ENCODE peak calls at places on chromosomes 16 and 17, in nine cellular contexts. A is heart right ventricle, B is astrocyte, Z is HL-60, K is suprapubic skin, D is PC-3, L is dorsolateral prefrontal cortex, U is breast epithelium, P is uterus. H is an unnamed sample.
A peak's percentile ranks its signal among the peaks of the same experiment; 100 is the strongest.

GRCh38 chr17:60145006-60145935 is 4.5 kb upstream of the CA4 start:
- DNase-seq in P (no peak), L (no peak), B (no peak), K (no peak), Z (no peak), A (no peak), U (no peak), D (peak; percentile 28), H (no peak)

GRCh38 chr17:14515015-14515414 is 214.1 kb downstream of the HS3ST3B1 start:
- DNase-seq in Z (no peak), P (no peak), A (no peak), U (no peak), D (no peak), L (no peak), B (no peak), K (no peak), H (no peak)

GRCh38 chr16:26963109-26963508 is 103.6 kb upstream of the C16orf82 start:
- DNase-seq in P (no peak), Z (no peak), A (no peak), U (no peak), L (no peak), D (no peak), K (no peak), B (no peak), H (no peak)

GRCh38 chr16:65745-66144 is 6.7 kb downstream of the RHBDF1 start:
- DNase-seq in P (peak; percentile 78), K (peak; percentile 91), D (peak; percentile 74), U (peak; percentile 74), A (peak; percentile 78), Z (no peak), L (peak; percentile 86), B (no peak), H (no peak)

GRCh38 chr17:13888043-13888442 is 181.3 kb upstream of the COX10 start:
- DNase-seq in K (no peak), L (no peak), A (peak; percentile 24), D (peak; percentile 16), P (no peak), U (no peak), Z (no peak), B (peak; percentile 23), H (no peak)

GRCh38 chr17:45668316-45668715 is 115.8 kb upstream of the CRHR1 start:
- DNase-seq in D (no peak), B (no peak), U (no peak), A (no peak), K (no peak), L (no peak), P (no peak), Z (no peak), H (no peak)

GRCh38 chr16:25135239-25135878 is 23.8 kb downstream of the LCMT1 start:
- DNase-seq in P (no peak), A (no peak), Z (no peak), B (peak; percentile 60), D (peak; percentile 78), U (no peak), K (no peak), L (no peak), H (no peak)

GRCh38 chr17:76427457-76428231 is 25.3 kb downstream of the UBE2O start:
- DNase-seq in P (no peak), Z (no peak), U (no peak), K (no peak), L (no peak), D (no peak), A (no peak), B (peak; percentile 41), H (no peak)

GRCh38 chr17:78359936-78360370 is at the start of gene SOCS3:
- DNase-seq in Z (peak; percentile 64), D (peak; percentile 99), P (peak; percentile 96), L (peak; percentile 85), A (peak; percentile 95), B (peak; percentile 89), K (peak; percentile 96), U (peak; percentile 97), H (peak; percentile 98)

GRCh38 chr17:57151798-57152197 is 66.8 kb downstream of the AKAP1 start:
- DNase-seq in A (no peak), U (no peak), Z (no peak), B (no peak), D (no peak), P (no peak), K (no peak), L (no peak), H (no peak)

GRCh38 chr16:85543536-85543935 is 69.6 kb upstream of the GSE1 start:
- DNase-seq in Z (no peak), A (no peak), D (no peak), P (no peak), U (no peak), K (no peak), B (no peak), L (no peak), H (no peak)

GRCh38 chr16:85541181-85541580 is 71.9 kb upstream of the GSE1 start:
- DNase-seq in D (no peak), P (no peak), U (no peak), A (no peak), B (no peak), K (no peak), L (no peak), Z (no peak), H (no peak)

GRCh38 chr16:85542548-85542927 is 70.6 kb upstream of the GSE1 start:
- DNase-seq in L (no peak), B (no peak), P (no peak), D (no peak), K (no peak), A (no peak), Z (no peak), U (no peak), H (no peak)

GRCh38 chr16:85543998-85544397 is 69.1 kb upstream of the GSE1 start:
- DNase-seq in D (no peak), A (no peak), B (no peak), L (no peak), P (no peak), U (no peak), Z (no peak), K (no peak), H (no peak)

DNA sequence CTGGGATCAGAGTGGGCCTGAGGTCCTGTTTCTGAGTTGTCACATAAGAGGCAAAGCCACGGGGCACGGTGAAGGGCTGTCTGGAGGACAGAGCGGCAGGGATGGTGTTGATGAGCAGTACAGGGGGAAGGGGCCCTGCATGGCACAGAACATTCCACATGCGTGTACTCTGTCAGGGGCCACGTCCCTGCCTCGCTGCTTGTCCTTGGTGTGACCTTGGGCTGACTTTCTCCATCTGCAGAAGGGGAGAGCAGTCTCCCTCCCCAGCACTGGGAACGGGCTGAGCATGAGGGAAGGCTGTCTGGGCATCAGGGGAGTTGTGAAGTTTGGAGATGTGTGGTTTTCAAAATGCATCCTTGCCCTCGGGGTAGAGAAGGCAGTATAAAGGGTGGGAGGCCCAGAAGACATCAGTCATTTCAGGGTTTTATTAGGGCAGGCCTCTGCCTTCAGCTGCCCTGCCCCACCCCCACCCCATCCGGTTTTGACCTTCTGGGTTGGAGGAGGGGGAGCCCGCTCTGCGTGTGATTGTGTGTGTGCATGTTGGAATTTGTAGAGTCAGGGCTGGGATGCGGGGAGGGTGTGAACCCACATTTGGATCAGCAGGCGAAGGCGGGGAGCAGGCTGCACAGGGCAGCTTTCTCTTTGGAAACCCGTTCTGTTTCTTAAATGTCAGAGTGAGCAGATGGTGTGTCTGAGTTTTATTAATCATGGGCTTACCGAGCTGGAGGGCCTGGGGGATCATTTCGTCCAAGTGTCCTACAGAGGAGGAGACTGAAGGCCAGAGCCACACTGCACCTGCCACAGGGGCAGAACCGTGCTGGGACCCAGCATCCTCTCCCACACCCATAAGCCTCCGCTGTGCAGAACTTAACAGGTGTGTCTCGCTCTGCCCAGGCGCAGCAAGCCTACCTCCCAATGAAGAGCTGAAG is 71.2 kb upstream of the GSE1 start:
- DNase-seq in B (no peak), D (no peak), L (no peak), U (no peak), K (no peak), Z (no peak), P (no peak), A (no peak), H (no peak)
- H3K27ac ChIP-seq in B (no peak overlapping the region), D (no peak overlapping the region), L (peak overlapping the region; percentile 22), U (no peak overlapping the region), K (no peak overlapping the region), Z (no peak overlapping the region), P (no peak overlapping the region), A (no peak overlapping the region), H (no peak overlapping the region)

GRCh38 chr16:46894011-46894672 is 10.0 kb downstream of the GPT2 start:
- DNase-seq in K (no peak), P (no peak), D (no peak), U (no peak), A (peak; percentile 41), Z (no peak), L (peak; percentile 69), B (no peak), H (no peak)
- H3K4me3 ChIP-seq in K (no peak overlapping the region), P (no peak overlapping the region), D (no peak overlapping the region), U (no peak overlapping the region), A (no peak overlapping the region), Z (no peak overlapping the region), L (no peak overlapping the region), B (no peak overlapping the region), H (no peak overlapping the region)

GRCh38 chr17:7313028-7313889 is 1.9 kb downstream of the GPS2 start:
- DNase-seq in L (no peak), Z (no peak), D (peak; percentile 37), B (no peak), U (no peak), K (no peak), P (no peak), A (no peak), H (no peak)
- TF ChIP-seq CTCF in L (no peak), Z (no peak), D (no peak), B (peak; percentile 36), U (no peak), K (no peak), P (no peak), A (no peak), H (no peak)

GRCh38 chr17:2056221-2057129 is 1.6 kb downstream of the HIC1 start:
- DNase-seq in L (no peak), K (peak; percentile 64), A (no peak), Z (no peak), B (no peak), D (no peak), U (no peak), P (no peak), H (no peak)
- H3K27ac ChIP-seq in L (no peak overlapping the region), K (peak overlapping the region; percentile 85), A (peak overlapping the region; percentile 93), Z (no peak overlapping the region), B (peak overlapping the region; percentile 83), D (no peak overlapping the region), U (peak overlapping the region; percentile 89), P (peak overlapping the region; percentile 94), H (peak overlapping the region; percentile 23)

H was measured in coronary artery.